ENCODE peak calls at places on chromosomes 7 and 10, in nine cellular contexts. One of them, this sample, is unnamed.

GRCh38 chr7:33873981-33874750 is 31.2 kb upstream of the BMPER start:
- DNase-seq in breast epithelium: no peak
- DNase-seq in fibroblast of lung: peak; percentile 86
- DNase-seq in right cardiac atrium: no peak
- DNase-seq in DND-41: no peak
- DNase-seq in neural progenitor cell: no peak
- DNase-seq in lower lobe of right lung: no peak
- DNase-seq in effector memory CD4-positive, alpha-beta T cell: no peak
- DNase-seq in GM23338: no peak
- DNase-seq in this sample: no peak

GRCh38 chr7:23680417-23681405 is 712 bp downstream of the FAM221A start:
- DNase-seq in breast epithelium: peak; percentile 39
- DNase-seq in fibroblast of lung: peak; percentile 60
- DNase-seq in right cardiac atrium: peak; percentile 83
- DNase-seq in DND-41: peak; percentile 70
- DNase-seq in neural progenitor cell: peak; percentile 89
- DNase-seq in lower lobe of right lung: peak; percentile 83
- DNase-seq in effector memory CD4-positive, alpha-beta T cell: peak; percentile 42
- DNase-seq in GM23338: peak; percentile 97
- DNase-seq in this sample: peak; percentile 51

GRCh38 chr10:102752266-102752930 is 8.7 kb downstream of the WBP1L start:
- DNase-seq in breast epithelium: no peak
- DNase-seq in fibroblast of lung: peak; percentile 96
- DNase-seq in right cardiac atrium: no peak
- DNase-seq in DND-41: no peak
- DNase-seq in neural progenitor cell: no peak
- DNase-seq in lower lobe of right lung: no peak
- DNase-seq in effector memory CD4-positive, alpha-beta T cell: no peak
- DNase-seq in GM23338: no peak
- DNase-seq in this sample: no peak

GRCh38 chr7:2488272-2488645 is 12.1 kb upstream of the GRIFIN start:
- DNase-seq in breast epithelium: no peak
- DNase-seq in fibroblast of lung: no peak
- DNase-seq in right cardiac atrium: peak; percentile 83
- DNase-seq in DND-41: no peak
- DNase-seq in neural progenitor cell: no peak
- DNase-seq in lower lobe of right lung: no peak
- DNase-seq in effector memory CD4-positive, alpha-beta T cell: no peak
- DNase-seq in GM23338: no peak
- DNase-seq in this sample: no peak

GRCh38 chr7:74226633-74227032 is 16.8 kb downstream of the LAT2 start:
- DNase-seq in breast epithelium: no peak
- DNase-seq in fibroblast of lung: no peak
- DNase-seq in right cardiac atrium: peak; percentile 55
- DNase-seq in DND-41: no peak
- DNase-seq in neural progenitor cell: no peak
- DNase-seq in lower lobe of right lung: peak; percentile 55
- DNase-seq in effector memory CD4-positive, alpha-beta T cell: no peak
- DNase-seq in GM23338: no peak
- DNase-seq in this sample: no peak

GRCh38 chr10:1475095-1475583 is 262.2 kb downstream of the ADARB2 start:
- DNase-seq in breast epithelium: no peak
- DNase-seq in fibroblast of lung: no peak
- DNase-seq in right cardiac atrium: no peak
- DNase-seq in DND-41: no peak
- DNase-seq in neural progenitor cell: no peak
- DNase-seq in lower lobe of right lung: no peak
- DNase-seq in effector memory CD4-positive, alpha-beta T cell: no peak
- DNase-seq in GM23338: no peak
- DNase-seq in this sample: no peak

GRCh38 chr10:97778452-97779302 is 6.9 kb upstream of the SFRP5 start:
- DNase-seq in breast epithelium: no peak
- DNase-seq in fibroblast of lung: no peak
- DNase-seq in right cardiac atrium: no peak
- DNase-seq in DND-41: no peak
- DNase-seq in neural progenitor cell: peak; percentile 50
- DNase-seq in lower lobe of right lung: no peak
- DNase-seq in effector memory CD4-positive, alpha-beta T cell: no peak
- DNase-seq in GM23338: peak; percentile 38
- DNase-seq in this sample: no peak

GRCh38 chr10:89959433-89960110 is 258.2 kb downstream of the KIF20B start:
- DNase-seq in breast epithelium: no peak
- DNase-seq in fibroblast of lung: peak; percentile 71
- DNase-seq in right cardiac atrium: no peak
- DNase-seq in DND-41: no peak
- DNase-seq in neural progenitor cell: no peak
- DNase-seq in lower lobe of right lung: no peak
- DNase-seq in effector memory CD4-positive, alpha-beta T cell: no peak
- DNase-seq in GM23338: no peak
- DNase-seq in this sample: no peak

GRCh38 chr10:71383972-71384687 is 12.6 kb upstream of the CDH23 start:
- DNase-seq in breast epithelium: peak; percentile 34
- DNase-seq in fibroblast of lung: peak; percentile 10
- DNase-seq in right cardiac atrium: peak; percentile 90
- DNase-seq in DND-41: peak; percentile 74
- DNase-seq in neural progenitor cell: peak; percentile 83
- DNase-seq in lower lobe of right lung: peak; percentile 79
- DNase-seq in effector memory CD4-positive, alpha-beta T cell: peak; percentile 64
- DNase-seq in GM23338: peak; percentile 78
- DNase-seq in this sample: peak; percentile 67

GRCh38 chr10:80167471-80167870 is 34.9 kb downstream of the PLAC9 start:
- DNase-seq in breast epithelium: no peak
- DNase-seq in fibroblast of lung: no peak
- DNase-seq in right cardiac atrium: no peak
- DNase-seq in DND-41: no peak
- DNase-seq in neural progenitor cell: no peak
- DNase-seq in lower lobe of right lung: no peak
- DNase-seq in effector memory CD4-positive, alpha-beta T cell: no peak
- DNase-seq in GM23338: no peak
- DNase-seq in this sample: no peak

GRCh38 chr7:120989571-120990220 is 1.2 kb downstream of the CPED1 start:
- DNase-seq in breast epithelium: no peak
- DNase-seq in fibroblast of lung: peak; percentile 24
- DNase-seq in right cardiac atrium: peak; percentile 64
- DNase-seq in DND-41: no peak
- DNase-seq in neural progenitor cell: no peak
- DNase-seq in lower lobe of right lung: no peak
- DNase-seq in effector memory CD4-positive, alpha-beta T cell: no peak
- DNase-seq in GM23338: no peak
- DNase-seq in this sample: no peak

GRCh38 chr7:122944682-122945303 is 50.7 kb downstream of the TAS2R16 start:
- DNase-seq in breast epithelium: no peak
- DNase-seq in fibroblast of lung: peak; percentile 63
- DNase-seq in right cardiac atrium: no peak
- DNase-seq in DND-41: no peak
- DNase-seq in neural progenitor cell: no peak
- DNase-seq in lower lobe of right lung: no peak
- DNase-seq in effector memory CD4-positive, alpha-beta T cell: no peak
- DNase-seq in GM23338: no peak
- DNase-seq in this sample: no peak

GRCh38 chr7:32069251-32069650 is 956 bp downstream of the PDE1C start:
- DNase-seq in breast epithelium: no peak
- DNase-seq in fibroblast of lung: no peak
- DNase-seq in right cardiac atrium: no peak
- DNase-seq in DND-41: no peak
- DNase-seq in neural progenitor cell: no peak
- DNase-seq in lower lobe of right lung: no peak
- DNase-seq in effector memory CD4-positive, alpha-beta T cell: no peak
- DNase-seq in GM23338: no peak
- DNase-seq in this sample: no peak

GRCh38 chr7:2611921-2612320 is 19.9 kb upstream of the TTYH3 start:
- DNase-seq in breast epithelium: no peak
- DNase-seq in fibroblast of lung: no peak
- DNase-seq in right cardiac atrium: no peak
- DNase-seq in DND-41: no peak
- DNase-seq in neural progenitor cell: no peak
- DNase-seq in lower lobe of right lung: no peak
- DNase-seq in effector memory CD4-positive, alpha-beta T cell: no peak
- DNase-seq in GM23338: no peak
- DNase-seq in this sample: no peak

GRCh38 chr10:125684583-125684982 is 1.6 kb upstream of the TEX36 start:
- DNase-seq in breast epithelium: no peak
- DNase-seq in fibroblast of lung: no peak
- DNase-seq in right cardiac atrium: no peak
- DNase-seq in DND-41: no peak
- DNase-seq in neural progenitor cell: no peak
- DNase-seq in lower lobe of right lung: no peak
- DNase-seq in effector memory CD4-positive, alpha-beta T cell: no peak
- DNase-seq in GM23338: no peak
- DNase-seq in this sample: no peak

GRCh38 chr7:734214-734613 is 7.1 kb upstream of the PRKAR1B start:
- DNase-seq in breast epithelium: no peak
- DNase-seq in fibroblast of lung: no peak
- DNase-seq in right cardiac atrium: no peak
- DNase-seq in DND-41: no peak
- DNase-seq in neural progenitor cell: no peak
- DNase-seq in lower lobe of right lung: no peak
- DNase-seq in effector memory CD4-positive, alpha-beta T cell: no peak
- DNase-seq in GM23338: no peak
- DNase-seq in this sample: no peak

GRCh38 chr7:730501-731439 is 3.7 kb upstream of the PRKAR1B start:
- DNase-seq in breast epithelium: no peak
- DNase-seq in fibroblast of lung: no peak
- DNase-seq in right cardiac atrium: no peak
- DNase-seq in DND-41: no peak
- DNase-seq in neural progenitor cell: no peak
- DNase-seq in lower lobe of right lung: peak; percentile 25
- DNase-seq in effector memory CD4-positive, alpha-beta T cell: no peak
- DNase-seq in GM23338: no peak
- DNase-seq in this sample: no peak

GRCh38 chr7:732556-732955 is 5.5 kb upstream of the PRKAR1B start:
- DNase-seq in breast epithelium: no peak
- DNase-seq in fibroblast of lung: no peak
- DNase-seq in right cardiac atrium: no peak
- DNase-seq in DND-41: no peak
- DNase-seq in neural progenitor cell: no peak
- DNase-seq in lower lobe of right lung: no peak
- DNase-seq in effector memory CD4-positive, alpha-beta T cell: no peak
- DNase-seq in GM23338: no peak
- DNase-seq in this sample: no peak

GRCh38 chr7:731440-732085 is 4.5 kb upstream of the PRKAR1B start:
- DNase-seq in breast epithelium: no peak
- DNase-seq in fibroblast of lung: no peak
- DNase-seq in right cardiac atrium: no peak
- DNase-seq in DND-41: no peak
- DNase-seq in neural progenitor cell: no peak
- DNase-seq in lower lobe of right lung: peak; percentile 24
- DNase-seq in effector memory CD4-positive, alpha-beta T cell: no peak
- DNase-seq in GM23338: no peak
- DNase-seq in this sample: no peak

DNA sequence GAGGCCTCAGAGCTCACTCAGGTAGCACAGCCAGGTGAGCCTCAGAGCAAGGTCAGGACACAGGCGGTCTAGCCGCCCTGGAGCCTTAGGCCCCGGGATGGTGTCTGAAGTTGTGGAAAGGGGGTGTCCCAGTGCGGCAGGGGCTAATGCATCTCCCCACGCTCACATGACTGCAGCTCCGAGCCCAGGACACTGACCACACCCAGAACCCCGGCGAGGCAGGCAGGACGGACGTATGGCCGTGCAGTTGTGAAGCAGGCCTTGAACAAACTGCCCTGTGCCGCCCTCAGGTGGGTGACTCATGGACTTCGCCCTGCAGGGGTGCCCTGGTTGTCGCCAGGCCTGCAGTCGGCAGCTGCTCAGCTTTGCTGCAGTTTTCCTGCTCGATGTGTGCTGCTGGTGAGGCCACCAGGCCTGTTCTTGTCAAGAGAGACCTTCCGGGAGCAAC is 5.0 kb upstream of the PRKAR1B start:
- DNase-seq in breast epithelium: no peak
- DNase-seq in fibroblast of lung: peak; percentile 38
- DNase-seq in right cardiac atrium: peak; percentile 74
- DNase-seq in DND-41: no peak
- DNase-seq in neural progenitor cell: no peak
- DNase-seq in lower lobe of right lung: peak; percentile 62
- DNase-seq in effector memory CD4-positive, alpha-beta T cell: no peak
- DNase-seq in GM23338: peak; percentile 71
- DNase-seq in this sample: no peak
- H3K4me1 ChIP-seq in breast epithelium: peaks cover 4% of the 10 kb centered on the region
- H3K4me1 ChIP-seq in fibroblast of lung: peaks cover 7% of the 10 kb centered on the region
- H3K4me1 ChIP-seq in right cardiac atrium: no peaks in the 10 kb centered on the region
- H3K4me1 ChIP-seq in DND-41: peaks cover 21% of the 10 kb centered on the region
- H3K4me1 ChIP-seq in neural progenitor cell: no peaks in the 10 kb centered on the region
- H3K4me1 ChIP-seq in lower lobe of right lung: peaks cover 12% of the 10 kb centered on the region
- H3K4me1 ChIP-seq in effector memory CD4-positive, alpha-beta T cell: peaks cover 6% of the 10 kb centered on the region
- H3K4me1 ChIP-seq in GM23338: no peaks in the 10 kb centered on the region
- H3K4me1 ChIP-seq in this sample: peaks cover 9% of the 10 kb centered on the region

GRCh38 chr7:19145429-19146201 is 394 bp upstream of the FERD3L start:
- DNase-seq in breast epithelium: no peak
- DNase-seq in fibroblast of lung: no peak
- DNase-seq in right cardiac atrium: peak; percentile 9
- DNase-seq in DND-41: no peak
- DNase-seq in neural progenitor cell: peak; percentile 71
- DNase-seq in lower lobe of right lung: no peak
- DNase-seq in effector memory CD4-positive, alpha-beta T cell: no peak
- DNase-seq in GM23338: peak; percentile 84
- DNase-seq in this sample: no peak
- H3K27me3 ChIP-seq in breast epithelium: no peaks in the 10 kb centered on the region
- H3K27me3 ChIP-seq in fibroblast of lung: peaks cover 25% of the 10 kb centered on the region
- H3K27me3 ChIP-seq in right cardiac atrium: no peaks in the 10 kb centered on the region
- H3K27me3 ChIP-seq in DND-41: no peaks in the 10 kb centered on the region
- H3K27me3 ChIP-seq in neural progenitor cell: peaks cover 85% of the 10 kb centered on the region
- H3K27me3 ChIP-seq in lower lobe of right lung: peaks cover 62% of the 10 kb centered on the region
- H3K27me3 ChIP-seq in effector memory CD4-positive, alpha-beta T cell: no peaks in the 10 kb centered on the region
- H3K27me3 ChIP-seq in GM23338: peaks cover 84% of the 10 kb centered on the region
- H3K27me3 ChIP-seq in this sample: no peaks in the 10 kb centered on the region

DNA sequence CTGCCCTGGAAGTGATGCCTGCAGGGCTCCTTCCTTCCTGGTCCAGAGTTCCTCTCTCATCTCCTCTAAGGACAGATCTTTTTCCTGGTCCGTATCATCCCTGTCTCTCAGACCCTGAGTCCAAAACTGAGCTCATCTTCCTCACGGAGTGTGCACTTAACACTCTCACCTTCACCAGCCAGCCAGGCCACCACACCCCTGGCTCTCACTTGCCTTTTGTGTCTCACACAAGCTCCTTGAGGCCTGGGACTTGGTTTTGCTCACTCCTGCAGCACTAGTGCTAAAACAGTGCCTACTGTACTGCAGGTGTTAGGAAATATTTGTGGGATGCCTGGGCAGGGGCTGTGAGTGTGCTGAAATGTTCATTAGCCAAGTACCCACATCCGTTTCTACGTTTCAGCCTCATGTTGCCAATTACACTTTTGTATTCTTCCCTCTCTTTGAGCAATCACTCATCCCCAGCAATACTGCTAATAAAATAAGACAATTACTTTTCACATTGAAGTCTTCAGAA is 21.4 kb upstream of the PARP12 start:
- DNase-seq in breast epithelium: no peak
- DNase-seq in fibroblast of lung: no peak
- DNase-seq in right cardiac atrium: no peak
- DNase-seq in DND-41: peak; percentile 70
- DNase-seq in neural progenitor cell: no peak
- DNase-seq in lower lobe of right lung: no peak
- DNase-seq in effector memory CD4-positive, alpha-beta T cell: no peak
- DNase-seq in GM23338: no peak
- DNase-seq in this sample: no peak
- H3K4me1 ChIP-seq in breast epithelium: no peaks in the 10 kb centered on the region
- H3K4me1 ChIP-seq in fibroblast of lung: no peaks in the 10 kb centered on the region
- H3K4me1 ChIP-seq in right cardiac atrium: no peaks in the 10 kb centered on the region
- H3K4me1 ChIP-seq in DND-41: peaks cover 20% of the 10 kb centered on the region
- H3K4me1 ChIP-seq in neural progenitor cell: no peaks in the 10 kb centered on the region
- H3K4me1 ChIP-seq in lower lobe of right lung: peaks cover 7% of the 10 kb centered on the region
- H3K4me1 ChIP-seq in effector memory CD4-positive, alpha-beta T cell: no peaks in the 10 kb centered on the region
- H3K4me1 ChIP-seq in GM23338: peaks cover 5% of the 10 kb centered on the region
- H3K4me1 ChIP-seq in this sample: peaks cover 21% of the 10 kb centered on the region

GRCh38 chr10:63064706-63065105 is 68.4 kb upstream of the NRBF2 start:
- DNase-seq in breast epithelium: no peak
- DNase-seq in fibroblast of lung: peak; percentile 79
- DNase-seq in right cardiac atrium: no peak
- DNase-seq in DND-41: no peak
- DNase-seq in neural progenitor cell: peak; percentile 39
- DNase-seq in lower lobe of right lung: no peak
- DNase-seq in effector memory CD4-positive, alpha-beta T cell: no peak
- DNase-seq in GM23338: no peak
- DNase-seq in this sample: no peak
- H3K27me3 ChIP-seq in breast epithelium: no peaks in the 10 kb centered on the region
- H3K27me3 ChIP-seq in fibroblast of lung: no peaks in the 10 kb centered on the region
- H3K27me3 ChIP-seq in right cardiac atrium: peaks cover 3% of the 10 kb centered on the region
- H3K27me3 ChIP-seq in DND-41: peaks cover 11% of the 10 kb centered on the region
- H3K27me3 ChIP-seq in neural progenitor cell: no peaks in the 10 kb centered on the region
- H3K27me3 ChIP-seq in lower lobe of right lung: no peaks in the 10 kb centered on the region
- H3K27me3 ChIP-seq in effector memory CD4-positive, alpha-beta T cell: peaks cover 2% of the 10 kb centered on the region
- H3K27me3 ChIP-seq in GM23338: no peaks in the 10 kb centered on the region
- H3K27me3 ChIP-seq in this sample: no peaks in the 10 kb centered on the region

This sample was measured in CD4-positive, alpha-beta memory T cell.